ENCODE peak calls at places on chromosomes 6 and 20, in four cellular contexts. K is fibroblast of lung, F is right cardiac atrium, H is substantia nigra. D is an unnamed sample.

GRCh38 chr6:43184268-43184985 is 2.4 kb downstream of the CUL9 start:
- DNase-seq in F (no peak), H (no peak), K (no peak), D (no peak)

GRCh38 chr6:168956884-168957730 is 296.5 kb downstream of the THBS2 start:
- DNase-seq in H (peak; percentile 26), F (peak; percentile 79), K (peak; percentile 78), D (peak; percentile 93)

GRCh38 chr6:53461041-53461656 is 83.8 kb downstream of the GCLC start:
- DNase-seq in K (no peak), H (no peak), F (no peak), D (no peak)

GRCh38 chr6:44576132-44576601 is 188.7 kb downstream of the CDC5L start:
- DNase-seq in K (peak; percentile 84), H (no peak), F (no peak), D (no peak)

GRCh38 chr6:155861821-155862220 is 406.2 kb upstream of the NOX3 start:
- DNase-seq in K (no peak), F (no peak), H (no peak), D (no peak)

GRCh38 chr6:37134622-37135191 is 35.2 kb upstream of the PIM1 start:
- DNase-seq in F (no peak), H (no peak), K (peak; percentile 98), D (peak; percentile 47)

GRCh38 chr6:53192590-53193232 is 44.1 kb upstream of the GCM1 start:
- DNase-seq in F (no peak), K (peak; percentile 23), H (no peak), D (peak; percentile 9)

GRCh38 chr20:47306755-47307370 is 49.6 kb downstream of the ZMYND8 start:
- DNase-seq in H (no peak), K (no peak), F (no peak), D (no peak)

GRCh38 chr20:9200196-9200595 is 131.3 kb downstream of the PLCB4 start:
- DNase-seq in H (no peak), F (no peak), K (peak; percentile 64), D (no peak)

GRCh38 chr20:25233016-25233772 is 14.7 kb upstream of the PYGB start:
- DNase-seq in H (no peak), F (peak; percentile 88), K (peak; percentile 88), D (peak; percentile 59)

GRCh38 chr6:43742931-43743632 is 26.9 kb upstream of the VEGFA start:
- DNase-seq in K (no peak), F (peak; percentile 77), H (no peak), D (no peak)

GRCh38 chr20:8254911-8255582 is 123.0 kb downstream of the PLCB1 start:
- DNase-seq in H (no peak), K (peak; percentile 19), F (no peak), D (no peak)

DNA sequence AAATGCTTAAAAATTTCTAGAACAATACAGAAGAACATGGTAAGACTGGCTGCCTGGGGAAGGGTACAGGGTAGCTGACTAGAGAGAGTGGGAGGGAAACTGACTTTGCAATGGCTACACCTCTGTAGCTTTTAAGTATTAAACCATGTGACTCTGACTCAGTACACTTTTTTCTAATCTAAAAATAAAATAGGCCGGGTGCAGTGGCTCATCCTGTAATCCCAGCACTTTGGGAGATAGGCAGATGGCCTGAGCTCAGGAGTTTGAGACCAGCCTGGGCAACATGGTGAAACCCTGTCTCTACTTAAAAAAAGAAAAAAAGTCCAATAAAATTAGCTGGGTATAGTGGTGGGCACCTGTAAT is 18.5 kb downstream of the ATP9A start:
- DNase-seq in H (no peak), F (no peak), K (peak; percentile 74), D (no peak)
- H3K27ac ChIP-seq in H (no peak overlapping the region), F (no peak overlapping the region), K (peak overlapping the region; percentile 89), D (no peak overlapping the region)

GRCh38 chr6:47146426-47147174 is 104.5 kb upstream of the ADGRF1 start:
- DNase-seq in F (no peak), K (peak; percentile 24), H (no peak), D (no peak)
- H3K27ac ChIP-seq in F (no peak overlapping the region), K (no peak overlapping the region), H (no peak overlapping the region), D (no peak overlapping the region)

GRCh38 chr6:33727932-33728331 is 16.4 kb upstream of the UQCC2 start:
- DNase-seq in F (peak; percentile 81), H (no peak), K (no peak), D (no peak)

GRCh38 chr6:33726696-33727095 is 15.2 kb upstream of the UQCC2 start:
- DNase-seq in K (no peak), H (no peak), F (no peak), D (no peak)

GRCh38 chr6:33728438-33728837 is 16.9 kb upstream of the UQCC2 start:
- DNase-seq in K (no peak), H (no peak), F (no peak), D (no peak)

GRCh38 chr6:33725891-33726673 is 14.6 kb upstream of the UQCC2 start:
- DNase-seq in F (no peak), K (no peak), H (no peak), D (no peak)

GRCh38 chr6:33727126-33727525 is 15.6 kb upstream of the UQCC2 start:
- DNase-seq in F (no peak), K (no peak), H (no peak), D (no peak)
- H3K27ac ChIP-seq in F (no peak overlapping the region), K (no peak overlapping the region), H (no peak overlapping the region), D (no peak overlapping the region)

GRCh38 chr6:8159966-8160365 is 57.6 kb upstream of the EEF1E1 start:
- DNase-seq in K (no peak), F (no peak), H (no peak), D (no peak)

GRCh38 chr6:8155259-8156012 is 53.1 kb upstream of the EEF1E1 start:
- DNase-seq in K (no peak), F (no peak), H (no peak), D (no peak)

DNA sequence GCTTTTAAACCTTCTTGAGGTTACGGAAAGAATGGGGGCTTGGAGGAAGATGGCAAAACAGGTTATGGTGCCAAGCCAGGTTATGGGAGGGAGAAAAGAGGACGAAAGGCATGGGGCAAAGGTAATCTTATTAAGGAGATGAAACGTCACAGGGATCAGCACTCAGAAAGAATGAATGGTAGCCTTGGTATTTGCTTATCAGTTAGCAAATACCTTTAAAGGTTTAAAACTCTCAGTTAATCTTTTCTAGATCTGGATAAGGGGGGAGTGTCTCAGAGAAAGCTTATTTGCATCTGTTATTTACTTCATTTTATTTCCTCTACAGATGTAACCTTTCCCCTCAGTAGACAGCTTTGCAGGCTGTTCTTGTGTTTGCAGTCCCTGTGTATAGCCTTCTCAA is 55.5 kb upstream of the EEF1E1 start:
- DNase-seq in F (no peak), H (no peak), K (no peak), D (no peak)
- H3K27ac ChIP-seq in F (no peak overlapping the region), H (no peak overlapping the region), K (no peak overlapping the region), D (no peak overlapping the region)

GRCh38 chr20:53343433-53343832 is 250.2 kb downstream of the ZNF217 start:
- DNase-seq in F (no peak), K (no peak), H (no peak), D (no peak)
- H3K27ac ChIP-seq in F (no peak overlapping the region), K (no peak overlapping the region), H (no peak overlapping the region), D (no peak overlapping the region)

D was measured in SJCRH30.